ENCODE peak calls at places on chromosomes 2 and 18, in five cellular contexts. Q is neuronal stem cell, J is tibial nerve, P is HepG2, U is AG04450. A is an unnamed sample.

GRCh38 chr2:71952572-71953188 is 195.0 kb downstream of the CYP26B1 start:
- DNase-seq in Q (no peak), J (no peak), P (no peak), U (no peak), A (no peak)

GRCh38 chr18:3554091-3554601 is 104.2 kb downstream of the TGIF1 start:
- DNase-seq in Q (peak; percentile 51), J (no peak), P (peak; percentile 12), U (no peak), A (no peak)

GRCh38 chr2:44715671-44716077 is 225.8 kb upstream of the SIX3 start:
- DNase-seq in Q (peak; percentile 23), J (no peak), P (peak; percentile 24), U (no peak), A (no peak)

GRCh38 chr2:108323619-108324018 is 34.9 kb downstream of the SULT1C2 start:
- DNase-seq in Q (no peak), J (no peak), P (no peak), U (no peak), A (no peak)

GRCh38 chr18:41624461-41624860 is 330.6 kb upstream of the PIK3C3 start:
- DNase-seq in Q (no peak), J (no peak), P (no peak), U (no peak), A (no peak)

GRCh38 chr2:183495589-183496267 is 371.5 kb downstream of the NUP35 start:
- DNase-seq in Q (no peak), J (no peak), P (no peak), U (no peak), A (no peak)

GRCh38 chr2:31259075-31259474 is 25.1 kb downstream of the EHD3 start:
- DNase-seq in Q (no peak), J (no peak), P (no peak), U (no peak), A (no peak)

GRCh38 chr2:105248316-105249070 is 7.0 kb downstream of the GPR45 start:
- DNase-seq in Q (no peak), J (no peak), P (no peak), U (no peak), A (no peak)

GRCh38 chr2:233832414-233832813 is 21.9 kb downstream of the HJURP start:
- DNase-seq in Q (no peak), J (no peak), P (no peak), U (peak; percentile 27), A (no peak)

GRCh38 chr2:26034597-26035067 is 748 bp downstream of the RAB10 start:
- DNase-seq in Q (no peak), J (no peak), P (no peak), U (no peak), A (no peak)

GRCh38 chr18:53629356-53629755 is 595.1 kb downstream of the MBD2 start:
- DNase-seq in Q (no peak), J (no peak), P (no peak), U (no peak), A (no peak)

GRCh38 chr2:185393091-185393490 is 345.5 kb upstream of the FSIP2 start:
- DNase-seq in Q (no peak), J (no peak), P (no peak), U (no peak), A (no peak)

GRCh38 chr2:120499784-120500495 is 154.0 kb downstream of the INHBB start:
- DNase-seq in Q (no peak), J (no peak), P (peak; percentile 66), U (no peak), A (no peak)

GRCh38 chr2:88170472-88170892 is 336 bp downstream of the THNSL2 start:
- DNase-seq in Q (peak; percentile 14), J (peak; percentile 30), P (no peak), U (no peak), A (peak; percentile 13)

GRCh38 chr18:74899554-74899953 is 301.9 kb downstream of the ZNF407 start:
- DNase-seq in Q (no peak), J (no peak), P (no peak), U (no peak), A (peak; percentile 39)

GRCh38 chr2:198928026-198928425 is 529.7 kb downstream of the SATB2 start:
- DNase-seq in Q (no peak), J (no peak), P (no peak), U (no peak), A (no peak)

GRCh38 chr2:73293534-73294171 is at the start of gene EGR4:
- DNase-seq in Q (no peak), J (no peak), P (peak; percentile 70), U (no peak), A (peak; percentile 32)

GRCh38 chr2:234142530-234142929 is 92.0 kb downstream of the SPP2 start:
- DNase-seq in Q (no peak), J (no peak), P (no peak), U (no peak), A (no peak)

GRCh38 chr18:57738078-57738477 is 65.0 kb downstream of the ATP8B1 start:
- DNase-seq in Q (no peak), J (no peak), P (peak; percentile 9), U (no peak), A (no peak)
- H3K27ac ChIP-seq in Q (no peak overlapping the region), J (no peak overlapping the region), P (peak overlapping the region; percentile 45), U (peak overlapping the region; percentile 86), A (peak overlapping the region; percentile 47)

GRCh38 chr2:181161615-181162014 is 181.2 kb downstream of the UBE2E3 start:
- DNase-seq in Q (no peak), J (no peak), P (no peak), U (no peak), A (no peak)

GRCh38 chr2:181165199-181165868 is 184.9 kb downstream of the UBE2E3 start:
- DNase-seq in Q (no peak), J (no peak), P (no peak), U (no peak), A (no peak)

GRCh38 chr2:181169459-181169858 is 189.1 kb downstream of the UBE2E3 start:
- DNase-seq in Q (no peak), J (no peak), P (no peak), U (no peak), A (no peak)

GRCh38 chr2:181163139-181163538 is 182.7 kb downstream of the UBE2E3 start:
- DNase-seq in Q (no peak), J (no peak), P (no peak), U (no peak), A (no peak)

DNA sequence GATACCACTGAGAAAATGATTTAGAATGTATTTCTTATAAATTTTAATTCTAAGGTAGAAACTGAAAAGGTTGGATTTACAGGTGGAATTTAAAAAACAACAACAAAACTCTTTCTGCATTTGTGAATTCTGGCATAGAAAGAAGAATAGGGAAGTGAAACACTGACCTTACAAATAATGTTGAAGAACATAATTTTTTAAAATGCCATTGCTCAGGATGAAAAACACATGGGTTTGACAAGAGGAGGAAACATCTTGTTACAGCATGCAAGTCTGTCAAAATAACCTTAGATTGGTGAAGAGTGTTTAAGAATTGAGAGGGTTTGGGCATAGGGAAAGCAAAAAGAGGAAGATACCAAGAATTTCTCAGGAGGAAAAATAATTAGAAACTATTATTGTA is 184.3 kb downstream of the UBE2E3 start:
- DNase-seq in Q (no peak), J (no peak), P (no peak), U (no peak), A (no peak)
- H3K4me3 ChIP-seq in Q (no peak overlapping the region), J (no peak overlapping the region), P (no peak overlapping the region), U (no peak overlapping the region), A (no peak overlapping the region)

GRCh38 chr2:64711260-64711659 is 57.5 kb upstream of the SERTAD2 start:
- DNase-seq in Q (no peak), J (no peak), P (no peak), U (no peak), A (no peak)
- H3K27ac ChIP-seq in Q (no peak overlapping the region), J (no peak overlapping the region), P (no peak overlapping the region), U (no peak overlapping the region), A (no peak overlapping the region)

GRCh38 chr2:130346041-130346740 is 3.5 kb downstream of the IMP4 start:
- DNase-seq in Q (no peak), J (no peak), P (no peak), U (no peak), A (no peak)
- H3K4me3 ChIP-seq in Q (no peak overlapping the region), J (no peak overlapping the region), P (no peak overlapping the region), U (no peak overlapping the region), A (no peak overlapping the region)

GRCh38 chr2:100875516-100876230 is 55.7 kb downstream of the NPAS2 start:
- DNase-seq in Q (peak; percentile 17), J (no peak), P (peak; percentile 92), U (no peak), A (peak; percentile 75)

GRCh38 chr2:100878000-100878786 is 58.3 kb downstream of the NPAS2 start:
- DNase-seq in Q (no peak), J (no peak), P (no peak), U (no peak), A (peak; percentile 41)

GRCh38 chr2:100877555-100877954 is 57.6 kb downstream of the NPAS2 start:
- DNase-seq in Q (no peak), J (no peak), P (no peak), U (no peak), A (no peak)

GRCh38 chr2:100879296-100879695 is 59.4 kb downstream of the NPAS2 start:
- DNase-seq in Q (no peak), J (no peak), P (no peak), U (no peak), A (no peak)

GRCh38 chr2:100876231-100876860 is 56.4 kb downstream of the NPAS2 start:
- DNase-seq in Q (no peak), J (no peak), P (no peak), U (no peak), A (no peak)
- H3K27ac ChIP-seq in Q (peak overlapping the region; percentile 7), J (no peak overlapping the region), P (peak overlapping the region; percentile 90), U (no peak overlapping the region), A (peak overlapping the region; percentile 88)

GRCh38 chr2:136024185-136024584 is 38.8 kb upstream of the DARS1 start:
- DNase-seq in Q (no peak), J (no peak), P (no peak), U (no peak), A (no peak)

GRCh38 chr2:136024616-136025015 is 39.2 kb upstream of the DARS1 start:
- DNase-seq in Q (no peak), J (no peak), P (no peak), U (no peak), A (no peak)

GRCh38 chr2:136023416-136023815 is 38.0 kb upstream of the DARS1 start:
- DNase-seq in Q (no peak), J (no peak), P (peak; percentile 85), U (no peak), A (no peak)

GRCh38 chr2:136022747-136023146 is 37.3 kb upstream of the DARS1 start:
- DNase-seq in Q (no peak), J (no peak), P (no peak), U (no peak), A (no peak)

GRCh38 chr2:136025057-136025973 is 39.9 kb upstream of the DARS1 start:
- DNase-seq in Q (peak; percentile 95), J (no peak), P (no peak), U (no peak), A (peak; percentile 55)
- H3K4me3 ChIP-seq in Q (no peak overlapping the region), J (no peak overlapping the region), P (no peak overlapping the region), U (no peak overlapping the region), A (no peak overlapping the region)

DNA sequence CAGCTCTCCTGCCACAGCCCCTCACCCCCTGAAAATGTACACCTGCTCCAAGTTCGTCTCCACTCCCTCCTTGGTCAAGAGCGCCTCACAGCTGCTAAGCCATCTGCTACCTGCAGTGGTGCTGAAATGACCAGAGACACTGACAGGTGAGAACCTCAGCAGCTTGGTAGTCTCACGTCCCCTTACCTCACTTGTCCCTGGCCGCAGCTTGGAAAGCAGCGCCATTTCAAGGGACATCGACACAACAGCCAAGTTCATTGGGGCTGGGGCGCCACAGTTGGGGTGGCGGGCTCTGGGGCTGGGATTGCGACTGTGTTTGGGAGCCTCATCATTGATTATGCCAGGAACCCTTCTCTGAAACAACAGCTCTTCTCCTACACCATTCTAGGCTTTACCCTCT is 47.5 kb downstream of the ANKRD44 start:
- DNase-seq in Q (no peak), J (no peak), P (no peak), U (no peak), A (no peak)
- H3K27ac ChIP-seq in Q (no peak overlapping the region), J (no peak overlapping the region), P (no peak overlapping the region), U (no peak overlapping the region), A (no peak overlapping the region)